ENCODE peak calls at places on chromosomes 13 and 19, in seven cellular contexts. T, Q, J, R, A, E and S are unnamed samples.

GRCh38 chr19:9941646-9942045 is 5.3 kb upstream of the OLFM2 start:
- DNase-seq in A (no peak), J (no peak), Q (no peak), T (no peak), E (no peak), R (no peak), S (no peak)

GRCh38 chr13:78660130-78660857 is 1.3 kb upstream of the OBI1 start:
- DNase-seq in R (no peak), E (peak), A (peak), Q (no peak), T (no peak), J (peak), S (no peak)

GRCh38 chr13:30569901-30570576 is 47.7 kb upstream of the USPL1 start:
- DNase-seq in E (no peak), J (peak), R (no peak), A (peak), T (peak), Q (peak), S (peak)

GRCh38 chr13:74056829-74057564 is 77.2 kb downstream of the KLF12 start:
- DNase-seq in J (no peak), Q (no peak), E (no peak), R (no peak), T (no peak), A (no peak), S (no peak)

GRCh38 chr13:39341238-39341637 is 261.8 kb downstream of the LHFPL6 start:
- DNase-seq in Q (no peak), E (no peak), J (no peak), T (no peak), R (no peak), A (no peak), S (no peak)

GRCh38 chr13:83798731-83799130 is 83.5 kb downstream of the SLITRK1 start:
- DNase-seq in R (no peak), T (no peak), A (no peak), E (no peak), J (no peak), Q (no peak), S (no peak)

GRCh38 chr19:55688422-55689218 is 13.6 kb downstream of the EPN1 start:
- DNase-seq in T (no peak), A (no peak), R (no peak), E (no peak), Q (no peak), J (no peak), S (no peak)

GRCh38 chr19:53647792-53648191 is 16.0 kb downstream of the DPRX start:
- DNase-seq in E (no peak), R (no peak), A (no peak), Q (no peak), T (no peak), J (no peak), S (no peak)

GRCh38 chr19:3014135-3014534 is 14.9 kb downstream of the TLE2 start:
- DNase-seq in Q (no peak), A (no peak), R (no peak), J (no peak), T (no peak), E (no peak), S (no peak)

GRCh38 chr13:35953537-35954206 is 177.5 kb downstream of the DCLK1 start:
- DNase-seq in T (peak), J (peak), A (peak), R (no peak), E (peak), Q (peak), S (peak)

GRCh38 chr13:26310470-26310869 is 56.5 kb downstream of the CDK8 start:
- DNase-seq in Q (no peak), R (no peak), T (no peak), J (no peak), A (no peak), E (no peak), S (no peak)

GRCh38 chr19:17966497-17967257 is at the start of gene KCNN1:
- DNase-seq in T (no peak), J (no peak), R (no peak), A (peak), E (peak), Q (peak), S (no peak)

GRCh38 chr19:47497073-47497766 is 13.2 kb upstream of the KPTN start:
- DNase-seq in J (no peak), R (no peak), E (no peak), A (no peak), T (no peak), Q (no peak), S (no peak)

GRCh38 chr13:107767119-107767518 is 448.2 kb downstream of the LIG4 start:
- DNase-seq in A (no peak), E (peak), Q (no peak), J (no peak), T (no peak), R (no peak), S (no peak)

GRCh38 chr19:45200614-45201013 is 22.0 kb downstream of the BLOC1S3 start:
- DNase-seq in R (no peak), T (no peak), E (no peak), Q (peak), A (no peak), J (peak), S (peak)

GRCh38 chr19:51686171-51686570 is 7.0 kb upstream of the SPACA6 start:
- DNase-seq in Q (no peak), R (no peak), T (no peak), E (no peak), J (no peak), A (no peak), S (no peak)

GRCh38 chr13:36428083-36428482 is 4.2 kb upstream of the CCNA1 start:
- DNase-seq in R (no peak), J (no peak), A (no peak), E (no peak), Q (no peak), T (no peak), S (no peak)

GRCh38 chr19:46023311-46023779 is 492 bp upstream of the PGLYRP1 start:
- DNase-seq in J (no peak), E (no peak), R (no peak), A (no peak), Q (no peak), T (no peak), S (peak)

GRCh38 chr13:46648166-46648607 is 95.2 kb downstream of the LRCH1 start:
- DNase-seq in Q (no peak), A (no peak), R (no peak), E (no peak), J (peak), T (peak), S (peak)

GRCh38 chr13:111917086-111917485 is 149.9 kb upstream of the SOX1 start:
- DNase-seq in A (no peak), Q (no peak), J (no peak), E (no peak), T (no peak), R (no peak), S (no peak)

GRCh38 chr19:38389101-38389925 is 816 bp downstream of the SPRED3 start:
- DNase-seq in R (no peak), J (no peak), Q (peak), E (peak), T (no peak), A (peak), S (no peak)

GRCh38 chr13:19252381-19252780 is 70.8 kb upstream of the TUBA3C start:
- DNase-seq in R (no peak), E (no peak), J (no peak), A (no peak), Q (no peak), T (no peak), S (no peak)

GRCh38 chr19:28887920-28888618 is 324.9 kb downstream of the UQCRFS1 start:
- DNase-seq in Q (no peak), E (no peak), T (no peak), J (no peak), A (no peak), R (no peak), S (peak)

GRCh38 chr13:37868691-37869505 is 674 bp downstream of the TRPC4 start:
- DNase-seq in E (no peak), T (no peak), J (no peak), Q (peak), A (no peak), R (no peak), S (no peak)
- H3K4me3 ChIP-seq in E (peak), T (no peak), J (no peak), Q (peak), A (peak), R (no peak), S (no peak)

GRCh38 chr19:1717200-1717969 is 35.9 kb upstream of the ONECUT3 start:
- DNase-seq in A (no peak), Q (no peak), J (no peak), E (no peak), T (no peak), R (no peak), S (no peak)

GRCh38 chr19:1718382-1719315 is 34.7 kb upstream of the ONECUT3 start:
- DNase-seq in J (no peak), A (no peak), E (peak), R (no peak), T (no peak), Q (peak), S (no peak)

GRCh38 chr19:1717970-1718264 is 35.4 kb upstream of the ONECUT3 start:
- DNase-seq in E (no peak), R (no peak), Q (no peak), A (no peak), J (no peak), T (no peak), S (no peak)

GRCh38 chr19:1713170-1713569 is 40.1 kb upstream of the ONECUT3 start:
- DNase-seq in J (no peak), Q (no peak), R (no peak), T (no peak), A (no peak), E (no peak), S (no peak)

GRCh38 chr19:1715540-1715939 is 37.8 kb upstream of the ONECUT3 start:
- DNase-seq in A (no peak), Q (no peak), E (peak), T (no peak), J (no peak), R (no peak), S (no peak)
- TF ChIP-seq MAX in A (no peak), Q (no peak), E (no peak), T (no peak), J (no peak), R (no peak), S (no peak)

GRCh38 chr13:80338781-80339577 is 1.9 kb downstream of the SPRY2 start:
- DNase-seq in J (peak), A (no peak), E (peak), R (no peak), Q (peak), T (no peak), S (peak)
- TF ChIP-seq CTCF in J (peak), A (peak), E (peak), R (peak), Q (no peak), T (no peak), S (no peak)

GRCh38 chr13:82259284-82259683 is 1623.0 kb downstream of the SLITRK1 start:
- DNase-seq in A (no peak), R (no peak), E (no peak), J (no peak), Q (no peak), T (no peak), S (no peak)
- H3K4me3 ChIP-seq in A (no peak), R (no peak), E (no peak), J (no peak), Q (no peak), T (no peak), S (no peak)

GRCh38 chr13:95002126-95002525 is 289.8 kb upstream of the SOX21 start:
- DNase-seq in A (no peak), T (no peak), Q (no peak), J (peak), R (no peak), E (no peak), S (no peak)

GRCh38 chr13:95005300-95005699 is 293.0 kb upstream of the SOX21 start:
- DNase-seq in T (no peak), R (no peak), Q (no peak), A (no peak), E (no peak), J (no peak), S (no peak)

GRCh38 chr13:94999871-95000270 is 287.5 kb upstream of the SOX21 start:
- DNase-seq in J (no peak), T (no peak), A (no peak), E (no peak), R (no peak), Q (no peak), S (no peak)

GRCh38 chr13:95007322-95007721 is 293.9 kb downstream of the ABCC4 start:
- DNase-seq in R (no peak), J (no peak), Q (no peak), E (no peak), A (no peak), T (no peak), S (no peak)

DNA sequence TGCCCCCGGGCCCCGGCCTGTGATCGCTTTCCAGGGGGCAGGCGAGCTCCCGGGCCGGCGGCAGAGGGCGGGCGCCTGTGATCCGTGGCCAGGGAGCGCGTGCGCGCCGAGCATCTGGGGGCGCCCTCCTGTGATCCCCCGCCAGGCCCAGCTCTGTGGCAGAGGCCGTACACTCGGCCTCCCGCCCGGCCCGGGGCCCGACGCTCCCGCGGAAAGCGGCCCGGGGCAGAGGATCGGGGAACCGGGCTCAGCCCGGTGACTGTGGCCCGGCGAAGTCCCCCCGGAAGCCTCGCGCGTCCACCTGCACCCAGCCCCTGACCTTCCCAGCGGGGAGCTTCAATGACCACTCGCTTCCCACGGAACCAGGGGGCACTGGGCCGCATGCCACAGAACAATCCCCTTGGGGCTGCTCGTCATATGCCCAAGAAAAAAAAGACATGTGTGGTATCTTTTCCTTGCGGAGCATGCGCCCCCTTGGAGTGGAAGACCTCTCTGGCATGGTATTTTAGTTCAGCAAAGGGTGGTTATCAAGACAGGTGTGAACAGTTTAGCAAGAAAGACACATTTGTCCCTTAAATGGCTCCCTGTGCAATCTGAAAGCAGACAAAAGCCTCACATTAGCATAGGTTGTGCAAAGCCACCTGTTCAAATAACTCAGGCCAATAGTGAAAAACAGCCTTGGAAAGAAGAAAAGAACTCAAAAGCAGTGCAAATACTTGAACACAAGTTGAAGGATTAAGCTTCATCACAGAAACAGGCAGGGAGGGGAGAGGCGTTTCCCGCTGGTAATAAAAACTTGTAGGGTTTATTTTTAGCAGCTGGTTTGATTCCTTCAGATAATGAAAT is 290.8 kb upstream of the SOX21 start:
- DNase-seq in T (no peak), Q (peak), E (peak), J (no peak), A (no peak), R (no peak), S (no peak)
- TF ChIP-seq MAX in T (no peak), Q (peak), E (no peak), J (no peak), A (no peak), R (no peak), S (no peak)

GRCh38 chr13:94345374-94346195 is 133.9 kb downstream of the DCT start:
- DNase-seq in T (no peak), E (peak), A (no peak), J (peak), R (no peak), Q (no peak), S (peak)
- TF ChIP-seq CTCF in T (no peak), E (peak), A (peak), J (peak), R (peak), Q (no peak), S (peak)

GRCh38 chr13:50153401-50153800 is 138.2 kb downstream of the KCNRG start:
- DNase-seq in T (no peak), A (no peak), R (no peak), Q (no peak), J (no peak), E (no peak), S (no peak)
- H3K4me3 ChIP-seq in T (no peak), A (no peak), R (no peak), Q (no peak), J (no peak), E (no peak), S (no peak)

DNA sequence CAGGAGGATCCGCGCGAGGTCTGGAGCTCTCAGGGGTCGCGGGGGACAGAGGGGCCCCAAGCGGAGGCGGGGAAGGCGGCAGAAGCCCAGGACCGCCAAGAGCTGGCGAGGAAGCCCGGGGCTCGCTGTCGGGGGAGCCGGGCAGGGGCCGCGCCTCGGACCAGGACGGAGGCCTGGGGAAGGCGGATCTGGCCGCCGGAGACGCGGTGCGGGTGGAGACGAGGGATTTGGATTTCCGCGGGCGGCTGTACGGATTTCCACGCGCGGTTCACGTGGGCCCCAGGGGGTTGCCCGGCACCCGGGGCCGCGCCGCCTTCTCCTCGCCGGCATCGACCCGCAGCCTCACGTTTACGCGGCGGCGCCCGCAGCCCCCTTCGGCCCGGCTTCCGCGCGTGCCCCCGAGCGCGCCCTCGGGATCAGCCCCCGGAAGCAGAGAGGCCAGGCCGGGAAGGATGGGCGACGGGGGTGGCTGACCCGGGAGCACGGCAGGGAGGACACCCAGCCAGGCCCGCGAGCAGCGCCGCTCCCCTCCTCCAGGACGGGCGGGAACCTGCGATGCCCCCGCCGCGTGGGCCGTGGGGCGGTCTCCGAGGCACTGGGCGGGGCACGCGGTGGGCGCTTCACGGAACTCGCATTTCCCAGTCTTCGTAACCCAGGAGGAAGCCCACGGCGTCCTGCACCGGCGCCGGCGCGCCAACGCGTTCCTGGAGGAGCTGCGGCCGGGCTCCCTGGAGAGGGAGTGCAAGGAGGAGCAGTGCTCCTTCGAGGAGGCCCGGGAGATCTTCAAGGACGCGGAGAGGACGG is 4.7 kb downstream of the F7 start:
- DNase-seq in J (no peak), Q (no peak), E (peak), A (no peak), R (no peak), T (no peak), S (no peak)
- TF ChIP-seq MAX in J (no peak), Q (peak), E (no peak), A (no peak), R (no peak), T (no peak), S (no peak)